ENCODE peak calls at places on chromosome 2, in four cellular contexts. R is caudate nucleus, N is lower leg skin, S is esophagus squamous epithelium. B is an unnamed sample.

GRCh38 chr2:190636362-190636761 is 12.5 kb upstream of the NAB1 start:
- DNase-seq in R (no peak), N (no peak), S (no peak), B (no peak)

GRCh38 chr2:220263300-220263699 is 635.9 kb downstream of the SLC4A3 start:
- DNase-seq in R (no peak), N (no peak), S (no peak), B (no peak)

GRCh38 chr2:241636182-241636982 is 576 bp downstream of the THAP4 start:
- DNase-seq in R (no peak), N (peak), S (no peak), B (no peak)

GRCh38 chr2:97966545-97967215 is 29.1 kb downstream of the TMEM131 start:
- DNase-seq in R (no peak), N (no peak), S (no peak), B (no peak)

GRCh38 chr2:26175191-26175715 is 2.4 kb downstream of the GAREM2 start:
- DNase-seq in R (no peak), N (peak), S (no peak), B (no peak)

GRCh38 chr2:127414855-127415592 is 3.2 kb upstream of the PROC start:
- DNase-seq in R (no peak), N (no peak), S (no peak), B (no peak)

GRCh38 chr2:44250376-44250775 is 24.9 kb upstream of the SLC3A1 start:
- DNase-seq in R (no peak), N (no peak), S (no peak), B (no peak)

GRCh38 chr2:168594778-168595177 is 138.7 kb downstream of the CERS6 start:
- DNase-seq in R (no peak), N (no peak), S (no peak), B (no peak)